ENCODE peak calls at places on chromosomes 7 and 10, in seven cellular contexts. A is stimulated activated CD4-positive, alpha-beta T cell treated with anti-CD3 and anti-CD28 coated beads, Interleukin-2, amount 100 ng/mL, for 24 hours; W is left colon; L is activated CD8-positive, alpha-beta memory T cell treated with anti-CD3 and anti-CD28 coated beads, Interleukin-2, amount 10 ng/mL, durations not matched to agents 7 days and 5 days; O is dorsolateral prefrontal cortex; T is brain microvascular endothelial cell; J is Jurkat, Clone E6-1. H is an unnamed sample.

GRCh38 chr10:60384708-60385398 is 4.8 kb downstream of the ANK3 start:
- DNase-seq in A (no peak), W (no peak), L (no peak), O (peak; percentile 63), T (peak; percentile 90), J (no peak), H (peak; percentile 86)

GRCh38 chr10:70715853-70716795 is 43.8 kb downstream of the ADAMTS14 start:
- DNase-seq in A (no peak), W (no peak), L (no peak), O (no peak), T (peak; percentile 59), J (no peak), H (no peak)

GRCh38 chr7:45682836-45683555 is 108.8 kb downstream of the ADCY1 start:
- DNase-seq in A (peak; percentile 8), W (no peak), L (peak; percentile 25), O (no peak), T (no peak), J (no peak), H (no peak)

GRCh38 chr7:5296627-5297226 is 14.0 kb downstream of the SLC29A4 start:
- DNase-seq in A (peak; percentile 69), W (peak; percentile 37), L (peak; percentile 81), O (no peak), T (no peak), J (peak; percentile 88), H (no peak)

GRCh38 chr7:1560620-1561031 is 4.6 kb upstream of the TMEM184A start:
- DNase-seq in A (no peak), W (peak; percentile 22), L (no peak), O (no peak), T (no peak), J (no peak), H (no peak)

GRCh38 chr7:113880467-113881040 is 38.3 kb downstream of the PPP1R3A start:
- DNase-seq in A (no peak), W (no peak), L (no peak), O (no peak), T (no peak), J (no peak), H (no peak)

GRCh38 chr7:5701085-5701914 is 80.2 kb downstream of the RNF216 start:
- DNase-seq in A (peak; percentile 73), W (no peak), L (peak; percentile 67), O (no peak), T (no peak), J (peak; percentile 35), H (no peak)

GRCh38 chr7:155980841-155981240 is 168.6 kb upstream of the SHH start:
- DNase-seq in A (no peak), W (no peak), L (no peak), O (peak; percentile 18), T (no peak), J (no peak), H (no peak)

GRCh38 chr7:25399000-25399750 is 170.9 kb upstream of the NPVF start:
- DNase-seq in A (no peak), W (no peak), L (no peak), O (no peak), T (no peak), J (no peak), H (no peak)

GRCh38 chr7:142323706-142324105 is 65.8 kb upstream of the PRSS58 start:
- DNase-seq in A (peak; percentile 45), W (peak; percentile 20), L (peak; percentile 59), O (peak; percentile 71), T (no peak), J (no peak), H (no peak)

GRCh38 chr10:90675621-90676020 is 182.2 kb downstream of the HTR7 start:
- DNase-seq in A (no peak), W (no peak), L (no peak), O (no peak), T (peak; percentile 57), J (no peak), H (no peak)

GRCh38 chr7:45972629-45973312 is 51.7 kb upstream of the IGFBP3 start:
- DNase-seq in A (no peak), W (no peak), L (no peak), O (no peak), T (no peak), J (no peak), H (no peak)

GRCh38 chr7:5282464-5283316 is at the start of gene SLC29A4:
- DNase-seq in A (no peak), W (peak; percentile 62), L (no peak), O (no peak), T (no peak), J (peak; percentile 28), H (no peak)

GRCh38 chr10:3465406-3465891 is 292.9 kb upstream of the PITRM1 start:
- DNase-seq in A (no peak), W (peak; percentile 49), L (no peak), O (no peak), T (no peak), J (no peak), H (no peak)

GRCh38 chr7:156703209-156703608 is 62.6 kb downstream of the RNF32 start:
- DNase-seq in A (no peak), W (no peak), L (no peak), O (no peak), T (no peak), J (no peak), H (no peak)

GRCh38 chr7:149289262-149289661 is 27.3 kb downstream of the ZNF783 start:
- DNase-seq in A (no peak), W (no peak), L (no peak), O (no peak), T (no peak), J (no peak), H (no peak)

GRCh38 chr10:85067955-85068354 is 739.6 kb downstream of the CCSER2 start:
- DNase-seq in A (no peak), W (no peak), L (no peak), O (no peak), T (no peak), J (no peak), H (no peak)

GRCh38 chr7:99597762-99598501 is at the start of gene TMEM225B:
- DNase-seq in A (no peak), W (no peak), L (no peak), O (no peak), T (no peak), J (no peak), H (no peak)

GRCh38 chr7:46811529-46811928 is 770.4 kb downstream of the TNS3 start:
- DNase-seq in A (no peak), W (peak; percentile 4), L (no peak), O (no peak), T (peak; percentile 91), J (no peak), H (peak; percentile 31)

H was measured in retinal pigment epithelial cell.